ENCODE peak calls at places on chromosome 12, in seven cellular contexts. H is B cell; A is K562; C is suprapubic skin; X is central memory CD4-positive, alpha-beta T cell; O is heart left ventricle; I is endothelial cell. J is an unnamed sample.

GRCh38 chr12:68963456-68963859 is 30.5 kb upstream of the CPM start:
- DNase-seq in H (no peak), A (no peak), C (no peak), X (no peak), O (no peak), I (no peak), J (no peak)

GRCh38 chr12:124110372-124110883 is 137.4 kb downstream of the ZNF664 start:
- DNase-seq in H (no peak), A (no peak), C (no peak), X (no peak), O (no peak), I (no peak), J (no peak)

GRCh38 chr12:64968989-64969819 is 144.8 kb downstream of the TBC1D30 start:
- DNase-seq in H (no peak), A (no peak), C (no peak), X (no peak), O (no peak), I (no peak), J (no peak)

GRCh38 chr12:57008113-57008687 is 1.9 kb upstream of the ZBTB39 start:
- DNase-seq in H (no peak), A (peak; percentile 62), C (no peak), X (peak; percentile 51), O (no peak), I (no peak), J (peak; percentile 70)

GRCh38 chr12:94147991-94148840 is at the start of gene PLXNC1:
- DNase-seq in H (peak; percentile 88), A (no peak), C (peak; percentile 87), X (peak; percentile 74), O (peak; percentile 66), I (peak; percentile 47), J (peak; percentile 77)

GRCh38 chr12:3035815-3036702 is 41.1 kb upstream of the TSPAN9 start:
- DNase-seq in H (no peak), A (no peak), C (no peak), X (no peak), O (no peak), I (no peak), J (no peak)

GRCh38 chr12:131044760-131045381 is 91.2 kb downstream of the ADGRD1 start:
- DNase-seq in H (no peak), A (no peak), C (no peak), X (peak; percentile 9), O (no peak), I (no peak), J (no peak)

GRCh38 chr12:40727774-40728483 is 35.7 kb downstream of the CNTN1 start:
- DNase-seq in H (no peak), A (no peak), C (no peak), X (no peak), O (no peak), I (no peak), J (no peak)

GRCh38 chr12:5094986-5095385 is 51.3 kb downstream of the KCNA5 start:
- DNase-seq in H (no peak), A (no peak), C (no peak), X (no peak), O (no peak), I (no peak), J (no peak)

GRCh38 chr12:115440438-115440837 is 756.5 kb upstream of the TBX3 start:
- DNase-seq in H (no peak), A (peak; percentile 39), C (no peak), X (no peak), O (peak; percentile 65), I (no peak), J (no peak)

GRCh38 chr12:93215290-93215678 is 162.4 kb upstream of the NUDT4 start:
- DNase-seq in H (no peak), A (no peak), C (no peak), X (no peak), O (no peak), I (no peak), J (no peak)

GRCh38 chr12:5200276-5201087 is 156.8 kb downstream of the KCNA5 start:
- DNase-seq in H (no peak), A (peak; percentile 64), C (no peak), X (no peak), O (peak; percentile 44), I (peak; percentile 90), J (peak; percentile 27)

GRCh38 chr12:114623737-114624136 is 60.2 kb downstream of the TBX3 start:
- DNase-seq in H (no peak), A (peak; percentile 12), C (no peak), X (no peak), O (no peak), I (no peak), J (no peak)

GRCh38 chr12:47722136-47722834 is 3.0 kb downstream of the ENDOU start:
- DNase-seq in H (no peak), A (no peak), C (peak; percentile 37), X (no peak), O (no peak), I (no peak), J (no peak)

GRCh38 chr12:14410841-14411569 is 45.5 kb downstream of the ATF7IP start:
- DNase-seq in H (no peak), A (no peak), C (no peak), X (peak; percentile 62), O (no peak), I (no peak), J (peak; percentile 39)

GRCh38 chr12:92408072-92408900 is 262.6 kb upstream of the BTG1 start:
- DNase-seq in H (peak; percentile 36), A (peak; percentile 44), C (no peak), X (peak; percentile 33), O (no peak), I (peak; percentile 39), J (peak; percentile 29)

GRCh38 chr12:79886917-79887519 is 47.9 kb downstream of the PPP1R12A start:
- DNase-seq in H (peak; percentile 10), A (peak; percentile 14), C (no peak), X (peak; percentile 21), O (no peak), I (no peak), J (peak; percentile 40)

GRCh38 chr12:22588817-22589216 is 36.2 kb upstream of the ETNK1 start:
- DNase-seq in H (no peak), A (no peak), C (no peak), X (no peak), O (no peak), I (no peak), J (no peak)

GRCh38 chr12:10212623-10213131 is at the start of gene GABARAPL1:
- DNase-seq in H (peak; percentile 90), A (peak; percentile 77), C (peak; percentile 94), X (peak; percentile 84), O (peak; percentile 90), I (peak; percentile 81), J (peak; percentile 81)

GRCh38 chr12:128745772-128746689 is 77.7 kb downstream of the SLC15A4 start:
- DNase-seq in H (no peak), A (no peak), C (no peak), X (no peak), O (no peak), I (no peak), J (no peak)

GRCh38 chr12:68397566-68398158 is 65.5 kb upstream of the MDM1 start:
- DNase-seq in H (no peak), A (no peak), C (no peak), X (no peak), O (no peak), I (no peak), J (no peak)

J was measured in naive thymus-derived CD4-positive, alpha-beta T cell.